ENCODE peak calls at places on chromosomes 6 and 20, in six cellular contexts. One of them, this sample, is unnamed. For H3K4me1, the result is how much of the 10 kb centered on the place peaks cover.

GRCh38 chr6:89942601-89943000 is 48.3 kb downstream of the GJA10 start:
- DNase-seq in transverse colon: no peak
- DNase-seq in body of pancreas: no peak
- DNase-seq in right lobe of liver: no peak
- DNase-seq in GM12878: no peak
- DNase-seq in tibial nerve: no peak
- DNase-seq in this sample: no peak

GRCh38 chr6:24949020-24949569 is 13.3 kb upstream of the RIPOR2 start:
- DNase-seq in transverse colon: peak
- DNase-seq in body of pancreas: no peak
- DNase-seq in right lobe of liver: no peak
- DNase-seq in GM12878: peak
- DNase-seq in tibial nerve: no peak
- DNase-seq in this sample: no peak

GRCh38 chr20:59800309-59800708 is 133.1 kb downstream of the SYCP2 start:
- DNase-seq in transverse colon: no peak
- DNase-seq in body of pancreas: no peak
- DNase-seq in right lobe of liver: no peak
- DNase-seq in GM12878: no peak
- DNase-seq in tibial nerve: no peak
- DNase-seq in this sample: no peak

GRCh38 chr20:59269396-59270025 is 30.9 kb upstream of the EDN3 start:
- DNase-seq in transverse colon: no peak
- DNase-seq in body of pancreas: no peak
- DNase-seq in right lobe of liver: no peak
- DNase-seq in GM12878: no peak
- DNase-seq in tibial nerve: no peak
- DNase-seq in this sample: no peak

GRCh38 chr6:159646136-159646535 is 46.9 kb downstream of the SOD2 start:
- DNase-seq in transverse colon: no peak
- DNase-seq in body of pancreas: no peak
- DNase-seq in right lobe of liver: no peak
- DNase-seq in GM12878: no peak
- DNase-seq in tibial nerve: no peak
- DNase-seq in this sample: no peak

GRCh38 chr20:1536893-1537730 is 20.4 kb downstream of the SIRPD start:
- DNase-seq in transverse colon: no peak
- DNase-seq in body of pancreas: no peak
- DNase-seq in right lobe of liver: no peak
- DNase-seq in GM12878: no peak
- DNase-seq in tibial nerve: no peak
- DNase-seq in this sample: no peak

GRCh38 chr6:168272379-168273011 is 47.1 kb downstream of the DACT2 start:
- DNase-seq in transverse colon: no peak
- DNase-seq in body of pancreas: no peak
- DNase-seq in right lobe of liver: no peak
- DNase-seq in GM12878: no peak
- DNase-seq in tibial nerve: no peak
- DNase-seq in this sample: no peak

GRCh38 chr20:38434310-38434741 is 802 bp downstream of the SNHG17 start:
- DNase-seq in transverse colon: no peak
- DNase-seq in body of pancreas: peak
- DNase-seq in right lobe of liver: no peak
- DNase-seq in GM12878: no peak
- DNase-seq in tibial nerve: no peak
- DNase-seq in this sample: no peak

GRCh38 chr6:105733556-105734162 is 330.8 kb upstream of the PREP start:
- DNase-seq in transverse colon: no peak
- DNase-seq in body of pancreas: no peak
- DNase-seq in right lobe of liver: no peak
- DNase-seq in GM12878: no peak
- DNase-seq in tibial nerve: no peak
- DNase-seq in this sample: no peak

GRCh38 chr6:81788748-81789147 is 36.3 kb upstream of the TENT5A start:
- DNase-seq in transverse colon: no peak
- DNase-seq in body of pancreas: no peak
- DNase-seq in right lobe of liver: no peak
- DNase-seq in GM12878: no peak
- DNase-seq in tibial nerve: no peak
- DNase-seq in this sample: no peak

GRCh38 chr6:2748183-2748582 is 2.5 kb downstream of the MYLK4 start:
- DNase-seq in transverse colon: no peak
- DNase-seq in body of pancreas: no peak
- DNase-seq in right lobe of liver: no peak
- DNase-seq in GM12878: no peak
- DNase-seq in tibial nerve: no peak
- DNase-seq in this sample: no peak

GRCh38 chr6:101224751-101225150 is 168.8 kb upstream of the GRIK2 start:
- DNase-seq in transverse colon: no peak
- DNase-seq in body of pancreas: no peak
- DNase-seq in right lobe of liver: no peak
- DNase-seq in GM12878: no peak
- DNase-seq in tibial nerve: no peak
- DNase-seq in this sample: no peak

GRCh38 chr20:38129893-38130609 is 35.0 kb downstream of the TGM2 start:
- DNase-seq in transverse colon: no peak
- DNase-seq in body of pancreas: no peak
- DNase-seq in right lobe of liver: no peak
- DNase-seq in GM12878: no peak
- DNase-seq in tibial nerve: no peak
- DNase-seq in this sample: no peak

GRCh38 chr6:36318690-36319435 is 17.8 kb downstream of the BNIP5 start:
- DNase-seq in transverse colon: no peak
- DNase-seq in body of pancreas: peak
- DNase-seq in right lobe of liver: no peak
- DNase-seq in GM12878: no peak
- DNase-seq in tibial nerve: no peak
- DNase-seq in this sample: no peak

GRCh38 chr6:26125015-26125690 is 37.9 kb downstream of the HFE start:
- DNase-seq in transverse colon: peak
- DNase-seq in body of pancreas: peak
- DNase-seq in right lobe of liver: no peak
- DNase-seq in GM12878: no peak
- DNase-seq in tibial nerve: peak
- DNase-seq in this sample: no peak

GRCh38 chr6:127195833-127196232 is 70.8 kb upstream of the RNF146 start:
- DNase-seq in transverse colon: no peak
- DNase-seq in body of pancreas: no peak
- DNase-seq in right lobe of liver: no peak
- DNase-seq in GM12878: no peak
- DNase-seq in tibial nerve: no peak
- DNase-seq in this sample: no peak

GRCh38 chr20:36663026-36663425 is 17.0 kb upstream of the SLA2 start:
- DNase-seq in transverse colon: no peak
- DNase-seq in body of pancreas: no peak
- DNase-seq in right lobe of liver: no peak
- DNase-seq in GM12878: no peak
- DNase-seq in tibial nerve: no peak
- DNase-seq in this sample: no peak

GRCh38 chr6:56667336-56667735 is 24.6 kb upstream of the DST start:
- DNase-seq in transverse colon: no peak
- DNase-seq in body of pancreas: no peak
- DNase-seq in right lobe of liver: no peak
- DNase-seq in GM12878: no peak
- DNase-seq in tibial nerve: no peak
- DNase-seq in this sample: no peak

GRCh38 chr6:90578894-90579549 is 7.8 kb downstream of the MAP3K7 start:
- DNase-seq in transverse colon: no peak
- DNase-seq in body of pancreas: no peak
- DNase-seq in right lobe of liver: no peak
- DNase-seq in GM12878: no peak
- DNase-seq in tibial nerve: no peak
- DNase-seq in this sample: no peak

GRCh38 chr6:10901751-10902150 is 14.9 kb downstream of the SYCP2L start:
- DNase-seq in transverse colon: no peak
- DNase-seq in body of pancreas: no peak
- DNase-seq in right lobe of liver: no peak
- DNase-seq in GM12878: peak
- DNase-seq in tibial nerve: no peak
- DNase-seq in this sample: no peak

DNA sequence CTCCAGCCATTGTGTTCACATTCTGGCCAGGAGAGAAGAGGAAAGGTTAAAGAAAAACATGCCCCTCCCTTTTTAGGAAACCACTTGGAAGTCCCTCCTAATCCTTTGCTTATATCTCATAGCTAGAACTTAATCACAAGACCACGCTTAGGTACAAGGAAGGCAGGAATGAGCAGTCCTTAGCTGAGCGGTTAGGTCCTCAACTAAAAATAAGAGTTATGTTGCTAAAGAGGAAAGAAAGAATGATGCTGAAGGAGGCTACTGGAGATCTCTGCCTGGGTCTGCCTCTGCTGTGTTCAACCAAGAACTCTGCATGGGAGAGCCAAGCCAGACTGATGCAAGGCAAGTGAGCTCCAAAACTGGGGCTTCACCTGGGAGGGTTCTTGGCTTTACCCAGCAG is 11.6 kb upstream of the ARFGEF2 start:
- DNase-seq in transverse colon: no peak
- DNase-seq in body of pancreas: no peak
- DNase-seq in right lobe of liver: no peak
- DNase-seq in GM12878: no peak
- DNase-seq in tibial nerve: no peak
- DNase-seq in this sample: no peak
- H3K27ac ChIP-seq in transverse colon: no peak
- H3K27ac ChIP-seq in body of pancreas: no peak
- H3K27ac ChIP-seq in right lobe of liver: no peak
- H3K27ac ChIP-seq in GM12878: no peak
- H3K27ac ChIP-seq in tibial nerve: no peak
- H3K27ac ChIP-seq in this sample: no peak

GRCh38 chr6:42012501-42013133 is 37.7 kb upstream of the TAF8 start:
- DNase-seq in transverse colon: no peak
- DNase-seq in body of pancreas: no peak
- DNase-seq in right lobe of liver: no peak
- DNase-seq in GM12878: no peak
- DNase-seq in tibial nerve: no peak
- DNase-seq in this sample: no peak
- H3K4me1 ChIP-seq in transverse colon: under half
- H3K4me1 ChIP-seq in body of pancreas: under half
- H3K4me1 ChIP-seq in right lobe of liver: under half
- H3K4me1 ChIP-seq in GM12878: under half
- H3K4me1 ChIP-seq in tibial nerve: under half
- H3K4me1 ChIP-seq in this sample: under half

DNA sequence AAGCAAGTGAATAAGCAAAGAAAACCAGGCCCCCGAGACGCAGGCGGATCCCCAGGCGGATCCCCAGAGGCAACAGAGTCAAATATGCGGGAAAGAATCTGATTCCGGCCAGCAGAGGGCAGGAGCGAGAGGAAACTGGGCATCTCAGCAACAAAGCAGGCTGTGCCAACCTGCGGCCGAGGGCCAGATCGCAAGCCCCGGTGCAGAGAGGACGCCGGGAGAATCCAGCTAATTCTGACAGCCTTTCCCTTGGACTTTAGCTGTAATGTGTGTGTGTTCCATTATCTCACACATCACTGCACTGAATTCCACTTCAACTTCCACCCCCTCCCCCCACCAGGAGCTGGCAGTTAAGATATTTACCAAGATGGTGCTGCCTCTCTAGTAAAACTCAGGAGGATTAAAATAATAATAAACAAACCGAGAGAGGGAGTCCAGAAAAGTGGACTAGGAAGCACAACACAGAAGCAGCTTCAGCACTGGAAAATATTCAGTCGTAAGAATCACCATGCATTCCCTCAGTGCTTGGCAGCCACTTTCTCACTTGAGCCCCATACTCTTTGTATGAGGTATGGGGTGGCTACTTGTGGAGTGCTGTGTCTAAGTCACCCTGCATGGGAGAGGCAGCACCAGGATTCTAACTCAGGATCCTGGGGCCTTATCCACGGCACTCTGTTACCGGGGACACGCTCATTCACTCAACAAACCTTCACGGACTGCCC is 66.2 kb upstream of the SNX9 start:
- DNase-seq in transverse colon: peak
- DNase-seq in body of pancreas: peak
- DNase-seq in right lobe of liver: peak
- DNase-seq in GM12878: no peak
- DNase-seq in tibial nerve: peak
- DNase-seq in this sample: peak
- H3K4me3 ChIP-seq in transverse colon: no peak
- H3K4me3 ChIP-seq in body of pancreas: no peak
- H3K4me3 ChIP-seq in right lobe of liver: no peak
- H3K4me3 ChIP-seq in GM12878: no peak
- H3K4me3 ChIP-seq in tibial nerve: no peak
- H3K4me3 ChIP-seq in this sample: peak

GRCh38 chr6:112881828-112882227 is 534.7 kb downstream of the RFPL4B start:
- DNase-seq in transverse colon: no peak
- DNase-seq in body of pancreas: no peak
- DNase-seq in right lobe of liver: no peak
- DNase-seq in GM12878: no peak
- DNase-seq in tibial nerve: no peak
- DNase-seq in this sample: no peak

GRCh38 chr6:112879920-112880413 is 532.8 kb downstream of the RFPL4B start:
- DNase-seq in transverse colon: peak
- DNase-seq in body of pancreas: peak
- DNase-seq in right lobe of liver: peak
- DNase-seq in GM12878: no peak
- DNase-seq in tibial nerve: no peak
- DNase-seq in this sample: no peak

GRCh38 chr6:112882381-112882780 is 535.3 kb downstream of the RFPL4B start:
- DNase-seq in transverse colon: no peak
- DNase-seq in body of pancreas: no peak
- DNase-seq in right lobe of liver: no peak
- DNase-seq in GM12878: no peak
- DNase-seq in tibial nerve: no peak
- DNase-seq in this sample: no peak

GRCh38 chr6:112883095-112883494 is 536.0 kb downstream of the RFPL4B start:
- DNase-seq in transverse colon: no peak
- DNase-seq in body of pancreas: no peak
- DNase-seq in right lobe of liver: no peak
- DNase-seq in GM12878: no peak
- DNase-seq in tibial nerve: no peak
- DNase-seq in this sample: no peak

DNA sequence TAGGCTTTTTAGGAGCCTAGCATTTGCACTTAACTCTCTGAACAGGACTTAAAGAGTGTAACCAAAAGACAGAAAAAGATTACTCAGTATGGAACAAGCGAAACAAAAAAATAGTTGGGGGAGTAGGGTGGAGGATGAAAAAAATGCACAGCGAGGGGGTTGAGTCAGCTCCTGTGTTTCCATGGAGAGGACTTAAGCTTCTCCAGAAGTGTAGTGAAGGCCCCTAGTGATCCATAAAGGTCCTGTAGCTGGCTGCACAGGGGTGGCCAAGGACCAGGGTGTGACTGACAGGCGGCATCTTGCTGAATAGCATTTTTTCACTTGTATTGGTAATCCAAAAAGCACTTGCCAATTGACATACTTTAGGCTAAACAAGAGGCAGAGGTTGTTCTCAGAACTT is 533.9 kb downstream of the RFPL4B start:
- DNase-seq in transverse colon: no peak
- DNase-seq in body of pancreas: no peak
- DNase-seq in right lobe of liver: no peak
- DNase-seq in GM12878: no peak
- DNase-seq in tibial nerve: no peak
- DNase-seq in this sample: no peak
- H3K27ac ChIP-seq in transverse colon: no peak
- H3K27ac ChIP-seq in body of pancreas: no peak
- H3K27ac ChIP-seq in right lobe of liver: no peak
- H3K27ac ChIP-seq in GM12878: no peak
- H3K27ac ChIP-seq in tibial nerve: no peak
- H3K27ac ChIP-seq in this sample: no peak